ENCODE peak calls at places on chromosomes 5 and 9, in five cellular contexts. Y, T, Z, B and W are unnamed samples.

GRCh38 chr5:23208959-23209431 is 298.4 kb upstream of the PRDM9 start:
- DNase-seq in B (peak), Z (no peak), T (no peak), Y (peak), W (no peak)

GRCh38 chr9:134287591-134288518 is 38.4 kb upstream of the RXRA start:
- DNase-seq in Y (peak), Z (peak), B (no peak), T (no peak), W (peak)

GRCh38 chr5:33810491-33811120 is 81.2 kb downstream of the ADAMTS12 start:
- DNase-seq in B (no peak), T (no peak), Y (no peak), Z (no peak), W (no peak)

GRCh38 chr5:134741052-134741451 is 2.7 kb downstream of the CAMLG start:
- DNase-seq in Z (no peak), T (no peak), Y (no peak), B (no peak), W (no peak)

GRCh38 chr9:70003786-70004185 is 39.9 kb upstream of the MAMDC2 start:
- DNase-seq in Y (no peak), B (no peak), T (no peak), Z (no peak), W (no peak)

GRCh38 chr5:21424907-21425306 is 1428.2 kb downstream of the CDH12 start:
- DNase-seq in Y (no peak), T (no peak), B (no peak), Z (no peak), W (no peak)

GRCh38 chr5:151082274-151082902 is 1.6 kb upstream of the TNIP1 start:
- DNase-seq in B (no peak), Z (no peak), T (no peak), Y (peak), W (no peak)

GRCh38 chr5:89534331-89534730 is 651.3 kb upstream of the MEF2C start:
- DNase-seq in Y (no peak), B (no peak), T (no peak), Z (no peak), W (no peak)

GRCh38 chr5:2902186-2902585 is 150.7 kb upstream of the IRX2 start:
- DNase-seq in T (no peak), Z (no peak), B (no peak), Y (no peak), W (no peak)

GRCh38 chr5:102794677-102795331 is 39.7 kb downstream of the PAM start:
- DNase-seq in T (no peak), Y (no peak), B (no peak), Z (no peak), W (no peak)

GRCh38 chr5:102795546-102795945 is 40.4 kb downstream of the PAM start:
- DNase-seq in B (no peak), Z (no peak), T (no peak), Y (no peak), W (no peak)

GRCh38 chr5:102789469-102789868 is 34.4 kb downstream of the PAM start:
- DNase-seq in Y (no peak), B (no peak), Z (no peak), T (no peak), W (no peak)

GRCh38 chr5:102794047-102794446 is 38.9 kb downstream of the PAM start:
- DNase-seq in T (no peak), Z (no peak), B (no peak), Y (no peak), W (no peak)

GRCh38 chr5:102792705-102793104 is 37.6 kb downstream of the PAM start:
- DNase-seq in T (no peak), B (no peak), Y (no peak), Z (no peak), W (no peak)
- TF ChIP-seq CTCF in T (no peak), B (peak), Y (no peak), Z (peak), W (peak)

DNA sequence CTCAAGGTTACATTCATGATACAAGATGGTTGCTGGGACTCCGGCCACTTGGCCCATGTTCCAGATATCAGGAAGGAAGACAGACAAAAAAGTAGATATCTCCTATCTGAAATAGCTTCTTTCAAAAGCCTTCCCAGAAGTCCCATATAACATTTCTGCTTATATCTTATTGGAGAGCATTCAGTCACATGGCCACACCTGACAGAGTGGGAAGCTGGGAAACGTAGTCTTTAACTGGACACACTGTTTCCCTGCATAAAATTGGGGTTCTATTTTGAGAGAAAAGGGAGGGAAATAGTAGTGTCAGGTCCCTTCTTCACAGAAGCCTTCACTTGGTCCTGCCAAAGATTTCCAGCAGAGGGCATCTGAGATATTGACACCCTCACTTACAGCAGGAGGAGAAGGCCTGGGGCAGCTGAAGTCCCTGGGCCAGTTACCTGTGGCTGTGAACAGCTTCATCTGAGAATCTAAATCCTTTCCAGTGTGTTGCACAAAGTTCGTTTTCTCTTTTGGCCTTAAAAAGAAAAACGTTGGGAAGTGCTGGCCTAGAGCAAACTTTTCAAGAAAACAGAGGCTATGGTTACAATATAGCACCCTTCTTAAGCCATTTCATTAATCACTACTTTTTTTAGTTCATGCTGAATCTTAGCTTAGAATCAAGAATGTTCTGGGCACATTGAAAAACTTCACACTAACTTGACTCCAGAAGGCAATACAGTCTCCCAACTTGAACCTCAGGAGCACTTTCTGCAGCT is 33.5 kb downstream of the SPEF2 start:
- DNase-seq in T (no peak), B (peak), Z (no peak), Y (peak), W (no peak)
- TF ChIP-seq CTCF in T (peak), B (peak), Z (peak), Y (peak), W (no peak)

GRCh38 chr5:53262348-53262970 is 152.9 kb upstream of the MOCS2 start:
- DNase-seq in B (no peak), Z (no peak), Y (peak), T (no peak), W (no peak)
- TF ChIP-seq CTCF in B (peak), Z (peak), Y (no peak), T (peak), W (no peak)

GRCh38 chr9:38662763-38663593 is 42.6 kb upstream of the ANKRD18A start:
- DNase-seq in Z (no peak), T (no peak), B (no peak), Y (no peak), W (no peak)
- TF ChIP-seq CTCF in Z (peak), T (no peak), B (peak), Y (peak), W (no peak)

GRCh38 chr9:2192356-2192979 is 177.3 kb downstream of the SMARCA2 start:
- DNase-seq in B (no peak), Z (no peak), Y (no peak), T (no peak), W (no peak)

GRCh38 chr9:2193565-2193964 is 178.4 kb downstream of the SMARCA2 start:
- DNase-seq in Y (no peak), B (no peak), T (no peak), Z (no peak), W (no peak)

GRCh38 chr9:2199999-2200796 is 185.1 kb downstream of the SMARCA2 start:
- DNase-seq in Y (no peak), Z (no peak), T (no peak), B (no peak), W (no peak)

GRCh38 chr9:2198956-2199635 is 183.9 kb downstream of the SMARCA2 start:
- DNase-seq in Y (no peak), B (no peak), T (no peak), Z (no peak), W (no peak)

GRCh38 chr9:2195211-2195610 is 180.1 kb downstream of the SMARCA2 start:
- DNase-seq in Y (no peak), Z (no peak), T (no peak), B (no peak), W (no peak)
- TF ChIP-seq CTCF in Y (no peak), Z (no peak), T (no peak), B (no peak), W (no peak)

GRCh38 chr5:169847519-169847918 is 132.8 kb downstream of the INSYN2B start:
- DNase-seq in T (no peak), B (no peak), Z (no peak), Y (no peak), W (no peak)

GRCh38 chr5:169848792-169849191 is 131.5 kb downstream of the INSYN2B start:
- DNase-seq in B (no peak), Z (no peak), Y (no peak), T (no peak), W (no peak)

GRCh38 chr5:169848271-169848670 is 132.0 kb downstream of the INSYN2B start:
- DNase-seq in B (peak), Z (no peak), T (no peak), Y (no peak), W (no peak)

GRCh38 chr5:169850407-169850806 is 129.9 kb downstream of the INSYN2B start:
- DNase-seq in Y (no peak), Z (no peak), T (no peak), B (no peak), W (no peak)
- TF ChIP-seq CTCF in Y (no peak), Z (no peak), T (no peak), B (peak), W (peak)

GRCh38 chr9:89375181-89375760 is 57.0 kb downstream of the SECISBP2 start:
- DNase-seq in B (no peak), Z (no peak), T (no peak), Y (no peak), W (no peak)
- TF ChIP-seq CTCF in B (no peak), Z (no peak), T (no peak), Y (no peak), W (no peak)

DNA sequence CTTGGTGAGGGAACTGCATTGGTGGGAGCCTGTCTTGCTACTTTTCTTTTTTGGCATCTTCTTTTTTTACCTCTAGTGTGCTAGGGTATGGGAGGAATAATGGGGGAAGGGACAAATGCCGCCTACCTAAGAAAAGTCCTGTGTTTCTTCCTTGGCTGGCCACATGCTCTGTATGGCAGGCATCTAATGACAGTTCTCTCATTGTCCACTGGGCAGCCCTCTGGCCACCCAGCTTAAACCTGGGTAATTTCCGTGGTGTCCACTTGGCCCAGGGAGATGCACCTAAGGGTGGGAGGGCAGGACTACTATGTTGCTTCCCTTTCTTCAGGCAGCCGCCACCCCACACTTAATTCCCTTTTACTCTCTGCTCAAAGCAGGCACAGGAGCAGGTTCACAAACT is 173.1 kb downstream of the YTHDC2 start:
- DNase-seq in B (no peak), T (no peak), Z (no peak), Y (no peak), W (no peak)
- TF ChIP-seq CTCF in B (no peak), T (no peak), Z (no peak), Y (no peak), W (no peak)

GRCh38 chr9:122004589-122004988 is 88.5 kb downstream of the TTLL11 start:
- DNase-seq in Y (no peak), Z (no peak), T (no peak), B (no peak), W (no peak)

GRCh38 chr9:122007837-122008236 is 85.3 kb downstream of the TTLL11 start:
- DNase-seq in B (no peak), Z (no peak), Y (no peak), T (no peak), W (no peak)

GRCh38 chr9:122008559-122008958 is 84.5 kb downstream of the TTLL11 start:
- DNase-seq in T (no peak), Z (no peak), B (no peak), Y (no peak), W (no peak)

GRCh38 chr9:122001491-122002201 is 91.5 kb downstream of the TTLL11 start:
- DNase-seq in T (no peak), B (no peak), Z (peak), Y (no peak), W (no peak)

DNA sequence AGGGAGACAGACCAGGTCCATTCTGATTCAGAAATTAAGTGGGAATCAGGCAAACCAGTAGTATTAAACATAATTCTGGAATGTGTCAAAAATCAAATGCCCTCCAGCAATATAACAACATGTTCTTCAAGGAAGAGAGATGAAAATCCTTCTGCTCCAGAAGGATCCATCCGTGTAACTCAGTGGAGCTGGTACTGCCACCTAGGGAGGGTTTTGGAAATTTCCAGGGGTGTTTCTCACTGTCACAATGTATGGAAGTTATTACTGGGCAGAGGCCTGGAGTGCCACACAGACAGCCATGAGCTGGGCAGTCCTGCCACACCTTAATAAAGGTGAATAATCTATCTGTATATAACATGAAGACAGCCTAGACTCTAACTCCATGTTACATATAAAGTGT is 87.5 kb downstream of the TTLL11 start:
- DNase-seq in B (no peak), T (no peak), Z (no peak), Y (peak), W (no peak)
- TF ChIP-seq CTCF in B (peak), T (no peak), Z (peak), Y (peak), W (no peak)